ENCODE peak calls at places on chromosomes 5 and 9, in five cellular contexts. K is GM12865, Y is A549, R is left cardiac atrium, L is retinal pigment epithelial cell. M is an unnamed sample.

GRCh38 chr9:133963166-133963565 is 29.0 kb downstream of the VAV2 start:
- DNase-seq in K (no peak), Y (no peak), R (peak; percentile 18), L (no peak), M (peak; percentile 10)

GRCh38 chr5:82570-82969 is 9.4 kb upstream of the PLEKHG4B start:
- DNase-seq in K (no peak), Y (no peak), R (no peak), L (no peak), M (no peak)

GRCh38 chr9:12790026-12790425 is 15.2 kb downstream of the LURAP1L start:
- DNase-seq in K (no peak), Y (no peak), R (no peak), L (no peak), M (no peak)

GRCh38 chr5:141040093-141040762 is 10.9 kb upstream of the PCDHB1 start:
- DNase-seq in K (no peak), Y (peak; percentile 76), R (peak; percentile 28), L (peak; percentile 21), M (no peak)

GRCh38 chr5:143177263-143177994 is 226.1 kb downstream of the NR3C1 start:
- DNase-seq in K (no peak), Y (peak; percentile 23), R (no peak), L (peak; percentile 100), M (no peak)

GRCh38 chr9:99162759-99163364 is 57.9 kb downstream of the TGFBR1 start:
- DNase-seq in K (peak; percentile 71), Y (peak; percentile 14), R (no peak), L (no peak), M (no peak)

GRCh38 chr9:126852289-126852688 is 8.2 kb upstream of the ZBTB34 start:
- DNase-seq in K (no peak), Y (no peak), R (no peak), L (no peak), M (no peak)

GRCh38 chr9:22216730-22217160 is 207.6 kb upstream of the CDKN2B start:
- DNase-seq in K (no peak), Y (no peak), R (no peak), L (no peak), M (no peak)

GRCh38 chr9:99353408-99353807 is 131.3 kb downstream of the SEC61B start:
- DNase-seq in K (no peak), Y (no peak), R (no peak), L (no peak), M (no peak)

GRCh38 chr5:78420548-78420947 is 60.1 kb downstream of the SCAMP1 start:
- DNase-seq in K (no peak), Y (no peak), R (no peak), L (no peak), M (no peak)

GRCh38 chr9:19372576-19372975 is 7.5 kb downstream of the RPS6 start:
- DNase-seq in K (no peak), Y (no peak), R (no peak), L (no peak), M (no peak)

GRCh38 chr9:16996901-16997491 is 126.5 kb upstream of the BNC2 start:
- DNase-seq in K (no peak), Y (no peak), R (no peak), L (no peak), M (no peak)

GRCh38 chr9:28031521-28032177 is 458.4 kb upstream of the C9orf72 start:
- DNase-seq in K (no peak), Y (no peak), R (no peak), L (peak; percentile 17), M (no peak)

GRCh38 chr5:164341056-164341619 is 835.7 kb downstream of the MAT2B start:
- DNase-seq in K (no peak), Y (no peak), R (no peak), L (no peak), M (no peak)

GRCh38 chr5:122454522-122454921 is 142.5 kb downstream of the SNCAIP start:
- DNase-seq in K (no peak), Y (no peak), R (no peak), L (no peak), M (no peak)

GRCh38 chr5:180516440-180516839 is 22.3 kb downstream of the CNOT6 start:
- DNase-seq in K (no peak), Y (no peak), R (no peak), L (no peak), M (no peak)

GRCh38 chr9:19049872-19050636 is 827 bp downstream of the RRAGA start:
- DNase-seq in K (peak; percentile 32), Y (no peak), R (no peak), L (no peak), M (no peak)

GRCh38 chr5:32984851-32985250 is 273.7 kb downstream of the NPR3 start:
- DNase-seq in K (no peak), Y (no peak), R (no peak), L (no peak), M (no peak)

GRCh38 chr5:134533115-134533815 is 7.8 kb downstream of the JADE2 start:
- DNase-seq in K (no peak), Y (no peak), R (peak; percentile 85), L (no peak), M (no peak)